ENCODE peak calls at places on chromosomes 11 and 22, in five cellular contexts. A is neural progenitor cell, M is lung, G is left ventricle myocardium inferior, W is PC-3. F is an unnamed sample.

GRCh38 chr11:6637871-6638270 is 17.7 kb downstream of the DCHS1 start:
- DNase-seq in A (no peak), M (peak; percentile 45), G (no peak), W (no peak), F (no peak)

GRCh38 chr11:58629857-58630256 is 7.4 kb downstream of the CNTF start:
- DNase-seq in A (peak; percentile 48), M (no peak), G (no peak), W (peak; percentile 67), F (peak; percentile 58)

GRCh38 chr11:35725880-35726279 is 63.3 kb downstream of the TRIM44 start:
- DNase-seq in A (no peak), M (no peak), G (no peak), W (peak; percentile 72), F (peak; percentile 40)

GRCh38 chr22:22681221-22681739 is 36.9 kb downstream of the GGTLC2 start:
- DNase-seq in A (no peak), M (no peak), G (no peak), W (no peak), F (no peak)

GRCh38 chr11:123434262-123434661 is 4.2 kb downstream of the GRAMD1B start:
- DNase-seq in A (peak; percentile 41), M (no peak), G (no peak), W (peak; percentile 51), F (peak; percentile 40)

GRCh38 chr11:34585870-34586654 is 34.8 kb upstream of the EHF start:
- DNase-seq in A (peak; percentile 66), M (no peak), G (no peak), W (peak; percentile 84), F (peak; percentile 70)

GRCh38 chr11:22670803-22671202 is 4.4 kb downstream of the GAS2 start:
- DNase-seq in A (no peak), M (no peak), G (no peak), W (peak; percentile 28), F (peak; percentile 56)

GRCh38 chr22:28791841-28792490 is 8.4 kb downstream of the XBP1 start:
- DNase-seq in A (no peak), M (no peak), G (no peak), W (no peak), F (no peak)

GRCh38 chr22:36008565-36008964 is 20.1 kb downstream of the RBFOX2 start:
- DNase-seq in A (no peak), M (no peak), G (no peak), W (no peak), F (no peak)

GRCh38 chr22:46002757-46003270 is 25.9 kb upstream of the WNT7B start:
- DNase-seq in A (no peak), M (no peak), G (peak; percentile 19), W (peak; percentile 43), F (no peak)

GRCh38 chr22:30223303-30223702 is 23.3 kb downstream of the LIF start:
- DNase-seq in A (no peak), M (no peak), G (no peak), W (no peak), F (no peak)

GRCh38 chr11:20353829-20354434 is 9.6 kb upstream of the HTATIP2 start:
- DNase-seq in A (peak; percentile 75), M (no peak), G (no peak), W (peak; percentile 65), F (peak; percentile 51)

GRCh38 chr11:65880844-65881421 is 1.3 kb downstream of the CTSW start:
- DNase-seq in A (no peak), M (no peak), G (no peak), W (no peak), F (no peak)

GRCh38 chr11:112999518-112999917 is 38.3 kb downstream of the NCAM1 start:
- DNase-seq in A (no peak), M (no peak), G (no peak), W (no peak), F (no peak)

GRCh38 chr11:22846726-22847125 is 13.5 kb downstream of the CCDC179 start:
- DNase-seq in A (no peak), M (no peak), G (no peak), W (no peak), F (no peak)

GRCh38 chr22:30459206-30460052 is 12.4 kb downstream of the SEC14L3 start:
- DNase-seq in A (peak; percentile 75), M (no peak), G (no peak), W (peak; percentile 17), F (no peak)

GRCh38 chr11:29200776-29201574 is 815.9 kb downstream of the KCNA4 start:
- DNase-seq in A (no peak), M (no peak), G (no peak), W (peak; percentile 55), F (peak; percentile 72)

GRCh38 chr11:94417386-94417987 is 16.3 kb upstream of the GPR83 start:
- DNase-seq in A (peak; percentile 54), M (no peak), G (no peak), W (peak; percentile 71), F (peak; percentile 28)

GRCh38 chr11:78211565-78211964 is 22.8 kb downstream of the USP35 start:
- DNase-seq in A (no peak), M (no peak), G (no peak), W (no peak), F (no peak)

GRCh38 chr11:115959098-115959497 is 454.9 kb upstream of the CADM1 start:
- DNase-seq in A (no peak), M (no peak), G (no peak), W (no peak), F (no peak)

GRCh38 chr22:19937616-19938473 is 3.7 kb upstream of the COMT start:
- DNase-seq in A (no peak), M (no peak), G (no peak), W (no peak), F (peak; percentile 59)

GRCh38 chr11:27277843-27278242 is 85.2 kb downstream of the CCDC34 start:
- DNase-seq in A (no peak), M (no peak), G (no peak), W (no peak), F (no peak)

GRCh38 chr22:40797427-40797826 is 21.7 kb downstream of the SLC25A17 start:
- DNase-seq in A (no peak), M (no peak), G (no peak), W (peak; percentile 12), F (no peak)

GRCh38 chr11:12179019-12179418 is 68.6 kb downstream of the MICAL2 start:
- DNase-seq in A (no peak), M (peak; percentile 68), G (no peak), W (no peak), F (peak; percentile 76)

GRCh38 chr11:21511835-21512440 is 680.9 kb upstream of the ANO5 start:
- DNase-seq in A (peak; percentile 87), M (peak; percentile 52), G (peak; percentile 16), W (peak; percentile 39), F (peak; percentile 56)

GRCh38 chr11:78339483-78339882 is 78.1 kb downstream of the GAB2 start:
- DNase-seq in A (no peak), M (no peak), G (no peak), W (no peak), F (no peak)

GRCh38 chr11:63179446-63180068 is 35.5 kb upstream of the SLC22A24 start:
- DNase-seq in A (peak; percentile 34), M (no peak), G (no peak), W (no peak), F (no peak)

GRCh38 chr11:34655335-34656008 is 34.6 kb downstream of the EHF start:
- DNase-seq in A (no peak), M (no peak), G (no peak), W (peak; percentile 80), F (no peak)

GRCh38 chr11:19055016-19055415 is 5.5 kb downstream of the MRGPRX2 start:
- DNase-seq in A (no peak), M (no peak), G (no peak), W (peak; percentile 44), F (no peak)

GRCh38 chr22:35870517-35871275 is 153.0 kb downstream of the APOL5 start:
- DNase-seq in A (no peak), M (no peak), G (no peak), W (no peak), F (no peak)

GRCh38 chr11:85889676-85890579 is 34.7 kb downstream of the CCDC83 start:
- DNase-seq in A (no peak), M (no peak), G (no peak), W (peak; percentile 97), F (peak; percentile 10)

GRCh38 chr11:99376463-99376862 is 355.7 kb downstream of the CNTN5 start:
- DNase-seq in A (no peak), M (no peak), G (no peak), W (peak; percentile 56), F (no peak)
- H3K9me3 ChIP-seq in A (no peaks in the 10 kb centered on the region), M (no peaks in the 10 kb centered on the region), G (no peaks in the 10 kb centered on the region), W (no peaks in the 10 kb centered on the region), F (no peaks in the 10 kb centered on the region)

DNA sequence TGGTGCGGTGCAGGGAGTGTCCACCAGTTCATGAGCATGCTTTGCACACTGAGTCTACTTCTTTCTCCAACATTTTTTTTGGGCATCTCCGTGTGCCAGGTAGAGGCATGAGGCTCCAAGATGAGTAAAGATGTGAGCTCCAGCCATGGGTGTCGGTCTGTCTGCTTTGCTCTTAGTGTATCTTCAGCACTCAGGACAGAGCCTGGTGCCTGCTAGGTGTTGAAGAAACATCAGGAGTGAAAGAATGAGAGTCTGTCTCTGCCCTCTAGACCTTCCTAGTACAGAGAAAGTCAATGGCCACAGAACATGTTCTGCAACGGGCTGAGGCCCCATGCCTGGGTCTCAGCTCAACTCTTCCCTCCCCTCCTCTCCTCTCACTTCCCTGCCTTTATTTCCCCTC is 486.5 kb downstream of the TBC1D22A start:
- DNase-seq in A (no peak), M (no peak), G (no peak), W (no peak), F (no peak)
- H3K9me3 ChIP-seq in A (no peaks in the 10 kb centered on the region), M (peaks cover 7% of the 10 kb centered on the region), G (peaks cover 18% of the 10 kb centered on the region), W (no peaks in the 10 kb centered on the region), F (no peaks in the 10 kb centered on the region)

GRCh38 chr22:49718396-49718795 is 109.3 kb downstream of the BRD1 start:
- DNase-seq in A (no peak), M (no peak), G (no peak), W (no peak), F (no peak)
- H3K9me3 ChIP-seq in A (no peaks in the 10 kb centered on the region), M (peaks cover 6% of the 10 kb centered on the region), G (no peaks in the 10 kb centered on the region), W (no peaks in the 10 kb centered on the region), F (no peaks in the 10 kb centered on the region)

DNA sequence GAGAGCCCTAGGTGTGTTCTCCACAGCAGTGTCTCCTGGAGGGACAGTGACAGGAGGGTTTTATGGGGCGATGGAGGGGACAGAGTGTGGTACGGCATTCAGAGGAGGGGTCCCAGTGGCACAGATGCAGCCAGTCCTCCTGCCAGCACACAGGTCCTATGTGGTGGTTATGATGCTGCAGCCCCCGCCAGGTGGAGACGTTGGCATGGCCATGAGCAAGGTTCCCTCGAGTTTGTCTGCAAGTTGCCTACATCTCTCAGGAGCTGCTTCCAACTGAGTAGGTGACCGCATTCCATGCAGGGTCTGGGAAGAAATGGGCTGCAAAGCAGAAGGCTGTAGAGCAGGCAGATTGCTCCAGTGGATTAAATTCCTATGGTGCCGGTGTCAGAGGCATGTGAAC is 646.0 kb downstream of the TBC1D22A start:
- DNase-seq in A (no peak), M (no peak), G (no peak), W (no peak), F (no peak)
- H3K9me3 ChIP-seq in A (peaks cover 22% of the 10 kb centered on the region), M (peaks cover 2% of the 10 kb centered on the region), G (no peaks in the 10 kb centered on the region), W (no peaks in the 10 kb centered on the region), F (no peaks in the 10 kb centered on the region)

GRCh38 chr22:27283714-27284113 is 517.8 kb downstream of the MN1 start:
- DNase-seq in A (no peak), M (no peak), G (no peak), W (no peak), F (no peak)

GRCh38 chr22:27283240-27283639 is 518.3 kb downstream of the MN1 start:
- DNase-seq in A (no peak), M (no peak), G (no peak), W (no peak), F (no peak)

GRCh38 chr22:27278986-27279385 is 522.6 kb downstream of the MN1 start:
- DNase-seq in A (no peak), M (no peak), G (no peak), W (peak; percentile 16), F (no peak)

GRCh38 chr22:27286711-27287110 is 514.8 kb downstream of the MN1 start:
- DNase-seq in A (no peak), M (no peak), G (no peak), W (no peak), F (no peak)

GRCh38 chr22:27284314-27284713 is 517.2 kb downstream of the MN1 start:
- DNase-seq in A (no peak), M (no peak), G (no peak), W (no peak), F (no peak)
- H3K9me3 ChIP-seq in A (no peaks in the 10 kb centered on the region), M (peaks cover 6% of the 10 kb centered on the region), G (no peaks in the 10 kb centered on the region), W (no peaks in the 10 kb centered on the region), F (no peaks in the 10 kb centered on the region)